ENCODE peak calls at places on chromosome 2, in six cellular contexts. A is heart right ventricle, S is fibroblast of lung, M is mammary epithelial cell, W is right cardiac atrium, D is K562. C is an unnamed sample. For H3K4me1, the result is how much of the 10 kb centered on the place peaks cover.

GRCh38 chr2:98444436-98445166 is at the start of gene INPP4A:
- DNase-seq in D (peak), A (peak), M (peak), W (peak), S (peak), C (peak)

GRCh38 chr2:11896386-11896785 is 150.0 kb downstream of the LPIN1 start:
- DNase-seq in S (no peak), W (no peak), A (no peak), D (no peak), M (no peak), C (no peak)

GRCh38 chr2:140604096-140604495 is 1526.7 kb downstream of the LRP1B start:
- DNase-seq in A (no peak), D (no peak), S (peak), M (no peak), W (no peak), C (no peak)

GRCh38 chr2:190841707-190842505 is 38.7 kb upstream of the GLS start:
- DNase-seq in M (peak), S (peak), D (no peak), W (no peak), A (no peak), C (no peak)

GRCh38 chr2:98013407-98014042 is 17.8 kb upstream of the TMEM131 start:
- DNase-seq in M (peak), D (no peak), S (peak), A (no peak), W (no peak), C (no peak)

GRCh38 chr2:127427376-127428056 is 9.3 kb downstream of the PROC start:
- DNase-seq in W (no peak), M (no peak), D (no peak), A (no peak), S (no peak), C (no peak)

GRCh38 chr2:219247678-219248642 is 2.7 kb downstream of the STK16 start:
- DNase-seq in M (no peak), D (peak), S (no peak), W (no peak), A (no peak), C (no peak)

GRCh38 chr2:160271166-160272086 is 71.4 kb upstream of the ITGB6 start:
- DNase-seq in M (no peak), W (peak), D (peak), S (peak), A (peak), C (no peak)

GRCh38 chr2:67797801-67798535 is 264.8 kb downstream of the C1D start:
- DNase-seq in D (no peak), M (peak), S (peak), W (no peak), A (no peak), C (no peak)

GRCh38 chr2:52895726-52896340 is 871.8 kb upstream of the CHAC2 start:
- DNase-seq in M (no peak), A (no peak), W (no peak), S (no peak), D (no peak), C (no peak)

GRCh38 chr2:39158351-39158750 is 37.5 kb upstream of the SOS1 start:
- DNase-seq in A (no peak), W (no peak), M (no peak), D (no peak), S (peak), C (no peak)

GRCh38 chr2:26630669-26631360 is 10.4 kb downstream of the CIB4 start:
- DNase-seq in A (no peak), D (no peak), M (peak), W (no peak), S (no peak), C (no peak)

GRCh38 chr2:219122197-219122965 is 38.2 kb downstream of the NHEJ1 start:
- DNase-seq in D (no peak), A (no peak), W (no peak), S (no peak), M (peak), C (no peak)

GRCh38 chr2:228549390-228550007 is 368.0 kb upstream of the SPHKAP start:
- DNase-seq in D (no peak), M (peak), S (no peak), A (no peak), W (no peak), C (no peak)

GRCh38 chr2:170503971-170504819 is 210.9 kb upstream of the SP5 start:
- DNase-seq in M (no peak), A (no peak), S (no peak), W (no peak), D (no peak), C (no peak)

GRCh38 chr2:168678153-168678853 is 124.1 kb upstream of the NOSTRIN start:
- DNase-seq in D (no peak), W (no peak), A (no peak), M (peak), S (no peak), C (no peak)

GRCh38 chr2:72886505-72887031 is 640 bp upstream of the SPR start:
- DNase-seq in W (no peak), M (no peak), A (no peak), S (no peak), D (no peak), C (no peak)

GRCh38 chr2:169141713-169142352 is 72.5 kb downstream of the DHRS9 start:
- DNase-seq in W (peak), S (peak), A (peak), M (peak), D (peak), C (peak)

GRCh38 chr2:39435254-39435653 is 1.8 kb downstream of the MAP4K3 start:
- DNase-seq in S (peak), M (no peak), A (no peak), D (no peak), W (no peak), C (no peak)

GRCh38 chr2:240964221-240964853 is 34.1 kb upstream of the SNED1 start:
- DNase-seq in A (no peak), M (no peak), D (no peak), W (peak), S (no peak), C (no peak)

GRCh38 chr2:112615051-112615450 is 30.6 kb downstream of the CHCHD5 start:
- DNase-seq in D (no peak), M (no peak), S (no peak), W (no peak), A (no peak), C (no peak)

GRCh38 chr2:237280235-237280634 is 133.7 kb downstream of the COL6A3 start:
- DNase-seq in A (no peak), M (no peak), W (no peak), S (peak), D (no peak), C (no peak)

DNA sequence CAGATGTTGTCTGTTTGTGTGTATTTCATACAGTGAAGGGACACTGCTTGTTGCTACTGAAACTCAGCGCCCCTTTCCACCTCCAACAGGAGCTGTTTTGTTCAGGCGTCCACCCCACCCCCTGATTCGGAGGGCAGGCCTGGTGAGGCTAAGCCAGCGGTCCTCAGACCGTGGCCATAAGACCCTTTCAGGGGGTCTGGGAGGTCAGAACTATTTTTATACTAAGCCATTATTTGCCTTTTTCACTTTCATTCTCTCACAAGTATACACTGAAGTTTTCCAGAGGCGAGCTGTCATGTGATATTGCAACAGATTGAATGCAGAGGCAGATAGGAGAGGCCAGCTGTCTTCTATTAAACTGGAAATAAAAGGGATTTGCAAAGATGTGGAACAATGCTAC is 39.7 kb upstream of the IGFBP5 start:
- DNase-seq in D (no peak), S (peak), W (no peak), A (no peak), M (no peak), C (no peak)
- H3K4me3 ChIP-seq in D (no peak), S (no peak), W (no peak), A (no peak), M (no peak), C (no peak)

GRCh38 chr2:239912938-239913631 is 112.1 kb downstream of the NDUFA10 start:
- DNase-seq in M (no peak), D (no peak), W (no peak), S (no peak), A (peak), C (no peak)

GRCh38 chr2:239912171-239912937 is 112.8 kb downstream of the NDUFA10 start:
- DNase-seq in S (no peak), D (no peak), A (no peak), W (no peak), M (no peak), C (no peak)

GRCh38 chr2:239910404-239910803 is 114.7 kb downstream of the NDUFA10 start:
- DNase-seq in W (no peak), M (no peak), A (no peak), D (no peak), S (no peak), C (no peak)

GRCh38 chr2:239910851-239911629 is 114.1 kb downstream of the NDUFA10 start:
- DNase-seq in M (no peak), D (no peak), S (no peak), A (no peak), W (no peak), C (no peak)

DNA sequence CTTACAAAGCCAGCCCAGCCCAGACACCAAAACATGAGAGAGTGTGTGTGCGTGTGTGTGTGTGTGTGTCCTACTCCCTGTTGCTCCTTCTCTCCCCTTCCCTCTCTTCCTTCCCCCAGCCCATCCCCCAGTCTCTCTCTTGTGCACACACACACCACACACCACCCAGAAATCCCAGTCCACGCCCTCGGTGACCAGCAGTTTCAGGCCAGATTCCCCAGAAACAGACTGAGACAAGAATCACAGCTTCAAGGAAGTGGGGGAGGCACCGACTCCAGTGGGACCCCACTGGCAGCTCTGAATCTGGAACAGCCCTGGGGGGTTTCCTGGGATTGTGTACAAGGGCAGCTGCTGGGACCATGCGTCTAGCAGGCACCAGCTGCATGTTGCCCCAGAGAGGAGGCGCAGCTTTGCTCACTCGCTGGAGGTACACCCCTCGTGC is 113.5 kb downstream of the NDUFA10 start:
- DNase-seq in W (no peak), D (no peak), A (no peak), S (no peak), M (no peak), C (no peak)
- H3K4me1 ChIP-seq in W (under half), D (under half), A (under half), S (under half), M (under half), C (under half)

GRCh38 chr2:204486855-204487254 is 58.4 kb upstream of the PARD3B start:
- DNase-seq in A (no peak), D (no peak), W (no peak), S (peak), M (peak), C (no peak)
- H3K4me3 ChIP-seq in A (no peak), D (no peak), W (no peak), S (no peak), M (no peak), C (no peak)

DNA sequence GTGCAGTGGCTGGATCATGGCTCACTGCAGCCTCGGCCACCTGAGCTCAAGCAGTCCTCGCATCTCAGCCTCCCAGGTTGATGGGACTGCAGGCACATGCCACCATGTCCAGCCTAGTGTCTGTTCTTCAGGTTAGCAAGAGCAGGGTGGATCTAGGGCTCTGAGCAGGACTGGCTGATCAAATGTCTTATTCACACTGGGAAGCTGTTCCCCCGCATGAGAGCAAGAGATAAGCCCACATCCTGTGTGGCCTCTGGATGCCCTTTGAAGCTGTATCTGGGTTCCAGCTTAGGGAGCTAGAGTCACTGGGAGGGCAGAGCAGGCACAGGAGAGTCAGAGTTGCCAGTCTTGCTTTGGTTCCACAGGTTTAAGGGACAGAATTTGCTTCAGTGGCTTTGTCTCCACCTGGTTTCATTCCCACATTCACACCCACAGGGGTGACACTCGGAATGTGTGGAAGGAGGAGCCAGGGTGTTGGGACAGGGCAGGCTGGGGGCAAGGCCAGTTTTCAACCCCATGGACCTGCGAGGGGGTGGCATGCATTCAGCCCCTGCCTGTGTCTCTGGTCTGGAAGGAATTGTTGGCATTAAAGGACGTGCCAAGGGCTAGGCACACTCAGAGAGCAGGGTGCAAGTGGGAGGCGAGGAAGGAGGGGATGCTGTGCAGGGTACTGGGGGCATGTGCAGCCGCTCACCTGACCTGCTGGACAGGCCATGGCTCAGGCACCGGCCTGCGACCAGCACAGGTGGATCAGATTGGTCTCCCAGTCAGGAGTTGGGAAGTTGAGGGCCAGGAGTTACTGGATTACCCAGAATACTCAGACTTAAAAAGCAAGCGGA is 24.5 kb downstream of the PTPN18 start:
- DNase-seq in S (no peak), W (no peak), M (no peak), D (peak), A (no peak), C (no peak)
- H3K4me1 ChIP-seq in S (under half), W (under half), M (under half), D (under half), A (under half), C (under half)

DNA sequence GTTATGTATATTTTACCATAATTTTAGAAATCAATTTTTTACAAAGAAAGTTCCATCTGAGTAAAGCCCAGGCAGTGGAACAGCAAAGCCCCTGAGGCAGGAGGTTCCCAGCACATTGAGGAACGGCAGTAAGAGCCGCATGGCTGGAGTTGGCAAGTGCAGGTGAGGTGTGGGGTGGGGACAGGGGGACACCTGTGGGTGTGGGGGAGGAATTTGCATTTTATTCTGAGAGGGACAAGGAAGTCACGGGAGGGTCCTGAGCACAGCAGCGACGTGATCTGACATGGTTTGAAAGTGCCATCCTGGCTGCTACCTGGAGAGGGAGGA is 16.1 kb upstream of the ADI1 start:
- DNase-seq in A (no peak), D (no peak), W (no peak), M (no peak), S (no peak), C (no peak)
- H3K4me3 ChIP-seq in A (peak), D (no peak), W (peak), M (no peak), S (no peak), C (no peak)

DNA sequence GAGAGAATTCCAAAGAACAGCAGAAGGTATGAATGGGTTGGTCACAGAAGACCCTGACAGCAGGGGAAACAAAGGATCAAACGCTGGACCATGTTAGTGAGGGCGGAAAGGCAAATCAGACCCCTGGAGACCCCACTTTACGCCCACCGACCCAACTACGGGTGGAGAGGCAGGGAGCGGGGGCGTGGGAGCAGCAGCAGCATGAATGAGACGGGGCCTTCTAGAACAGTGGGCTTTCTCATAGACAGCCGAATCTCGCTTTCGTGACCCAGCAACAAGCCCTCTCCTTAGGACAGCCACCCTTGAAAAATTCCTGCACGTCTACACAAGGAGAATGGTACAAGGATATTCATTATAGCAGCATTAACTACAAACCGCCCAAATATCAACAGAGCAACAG is 191.0 kb downstream of the HDAC4 start:
- DNase-seq in M (no peak), S (no peak), A (no peak), D (no peak), W (no peak), C (no peak)
- H3K4me1 ChIP-seq in M (under half), S (under half), A (under half), D (under half), W (under half), C (under half)

DNA sequence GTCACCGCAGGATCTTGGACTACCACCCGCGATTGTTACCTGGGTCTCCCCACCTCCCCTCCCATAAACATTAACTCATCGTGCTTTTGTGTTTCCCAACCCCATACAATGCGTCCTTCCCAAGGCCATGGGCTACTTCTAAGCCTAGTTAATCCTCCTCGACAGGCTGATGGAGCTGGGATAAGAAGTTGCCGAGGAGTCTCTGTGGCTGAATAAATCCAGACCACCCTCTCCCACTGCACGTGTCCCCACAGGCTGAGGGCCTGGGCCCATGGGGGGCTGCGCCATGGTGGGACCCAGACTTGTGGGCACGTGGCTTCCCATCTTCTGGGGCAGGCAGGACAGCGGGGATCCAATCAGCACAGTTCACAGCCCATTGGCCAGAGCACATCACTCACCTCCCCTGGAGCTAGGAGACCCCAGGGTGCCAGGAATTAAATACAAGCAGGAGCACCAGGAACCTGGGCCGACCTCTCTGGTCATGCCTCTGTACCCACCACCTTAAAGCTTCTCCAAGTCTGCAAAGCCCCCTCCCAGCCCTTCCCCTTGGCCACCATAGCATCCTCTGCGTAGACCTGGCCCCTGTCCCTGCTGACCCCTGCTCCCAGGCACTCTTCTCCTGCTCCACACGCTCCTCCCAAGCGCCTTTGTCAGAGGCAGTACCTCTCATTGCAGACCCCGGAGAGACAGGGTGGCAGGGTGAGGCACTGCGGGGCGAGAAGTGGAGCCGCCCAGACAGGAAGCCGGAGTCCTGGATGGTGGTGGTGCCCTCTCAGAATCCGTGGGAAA is 51.0 kb upstream of the ID2 start:
- DNase-seq in A (no peak), D (no peak), M (no peak), W (no peak), S (no peak), C (no peak)
- H3K4me3 ChIP-seq in A (no peak), D (no peak), M (no peak), W (no peak), S (no peak), C (no peak)

GRCh38 chr2:177484396-177484795 is 91.8 kb downstream of the AGPS start:
- DNase-seq in A (no peak), M (no peak), S (no peak), D (no peak), W (no peak), C (no peak)

GRCh38 chr2:177483531-177483930 is 91.0 kb downstream of the AGPS start:
- DNase-seq in S (no peak), M (no peak), W (no peak), A (no peak), D (no peak), C (no peak)

GRCh38 chr2:177478029-177478428 is 85.5 kb downstream of the AGPS start:
- DNase-seq in M (no peak), S (no peak), D (peak), W (no peak), A (no peak), C (no peak)

GRCh38 chr2:177478907-177479306 is 86.3 kb downstream of the AGPS start:
- DNase-seq in W (no peak), S (no peak), D (no peak), A (no peak), M (no peak), C (no peak)

GRCh38 chr2:177482195-177482594 is 89.6 kb downstream of the AGPS start:
- DNase-seq in M (no peak), W (no peak), S (no peak), A (no peak), D (no peak), C (no peak)
- H3K4me1 ChIP-seq in M (under half), W (under half), S (under half), A (under half), D (under half), C (under half)

DNA sequence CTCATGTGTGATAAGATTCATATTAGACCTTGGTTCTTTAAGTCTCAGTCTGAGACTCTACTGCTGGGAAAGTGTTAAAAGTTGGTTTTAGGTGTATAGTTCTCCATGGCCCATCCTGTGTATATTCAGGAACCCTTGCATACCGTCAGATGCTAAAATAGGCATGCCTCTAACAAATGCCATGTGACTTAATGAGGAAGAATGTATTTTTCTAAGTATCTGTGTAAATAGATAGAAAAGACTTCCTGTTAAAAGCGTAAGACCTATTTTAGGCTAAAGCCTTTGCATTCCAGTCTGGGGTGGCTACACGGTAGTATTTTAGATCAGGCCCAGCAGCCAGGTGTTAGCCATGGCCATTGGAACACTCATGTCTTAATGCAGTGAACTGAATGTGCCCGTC is 73.3 kb downstream of the RHBDD1 start:
- DNase-seq in W (no peak), S (no peak), A (no peak), M (no peak), D (no peak), C (no peak)
- H3K4me3 ChIP-seq in W (no peak), S (no peak), A (no peak), M (no peak), D (no peak), C (no peak)